ENCODE peak calls at places on chromosomes 3 and 15, in four cellular contexts. One of them, this sample, is unnamed.

GRCh38 chr3:104629038-104629437 is 737.7 kb upstream of the ALCAM start:
- DNase-seq in K562: no peak
- DNase-seq in HL-60: no peak
- DNase-seq in GM12878: no peak
- DNase-seq in this sample: no peak

GRCh38 chr3:58565621-58566397 is 11.4 kb downstream of the FAM107A start:
- DNase-seq in HL-60: no peak
- DNase-seq in K562: no peak
- DNase-seq in GM12878: no peak
- DNase-seq in this sample: no peak

GRCh38 chr3:195372220-195372619 is 70.6 kb downstream of the ACAP2 start:
- DNase-seq in GM12878: no peak
- DNase-seq in HL-60: no peak
- DNase-seq in K562: no peak
- DNase-seq in this sample: no peak

GRCh38 chr3:76438971-76439370 is 600.9 kb upstream of the ROBO2 start:
- DNase-seq in GM12878: no peak
- DNase-seq in K562: no peak
- DNase-seq in HL-60: no peak
- DNase-seq in this sample: no peak

GRCh38 chr3:18556001-18556408 is 130.9 kb upstream of the SATB1 start:
- DNase-seq in K562: no peak
- DNase-seq in HL-60: no peak
- DNase-seq in GM12878: no peak
- DNase-seq in this sample: no peak

GRCh38 chr3:99921986-99922385 is 104.3 kb downstream of the CMSS1 start:
- DNase-seq in HL-60: no peak
- DNase-seq in GM12878: no peak
- DNase-seq in K562: no peak
- DNase-seq in this sample: no peak

GRCh38 chr3:60384352-60384751 is 866.9 kb downstream of the FHIT start:
- DNase-seq in HL-60: no peak
- DNase-seq in GM12878: no peak
- DNase-seq in K562: no peak
- DNase-seq in this sample: no peak

GRCh38 chr3:192445768-192446644 is 281.3 kb downstream of the FGF12 start:
- DNase-seq in HL-60: no peak
- DNase-seq in K562: no peak
- DNase-seq in GM12878: no peak
- DNase-seq in this sample: no peak

GRCh38 chr3:36312351-36312750 is 68.0 kb upstream of the STAC start:
- DNase-seq in HL-60: no peak
- DNase-seq in K562: no peak
- DNase-seq in GM12878: no peak
- DNase-seq in this sample: no peak

GRCh38 chr15:45448066-45448510 is 69.7 kb upstream of the GATM start:
- DNase-seq in GM12878: no peak
- DNase-seq in HL-60: peak
- DNase-seq in K562: no peak
- DNase-seq in this sample: no peak

GRCh38 chr3:194064380-194065118 is 71.4 kb upstream of the HES1 start:
- DNase-seq in K562: no peak
- DNase-seq in GM12878: no peak
- DNase-seq in HL-60: no peak
- DNase-seq in this sample: no peak

GRCh38 chr3:10524799-10525301 is 19.5 kb upstream of the ATP2B2 start:
- DNase-seq in K562: no peak
- DNase-seq in GM12878: no peak
- DNase-seq in HL-60: no peak
- DNase-seq in this sample: no peak

GRCh38 chr3:10522646-10523303 is 17.4 kb upstream of the ATP2B2 start:
- DNase-seq in K562: no peak
- DNase-seq in HL-60: no peak
- DNase-seq in GM12878: no peak
- DNase-seq in this sample: no peak

GRCh38 chr3:10526366-10526765 is 21.0 kb upstream of the ATP2B2 start:
- DNase-seq in HL-60: no peak
- DNase-seq in K562: no peak
- DNase-seq in GM12878: no peak
- DNase-seq in this sample: no peak

GRCh38 chr3:10521772-10522441 is 16.5 kb upstream of the ATP2B2 start:
- DNase-seq in K562: no peak
- DNase-seq in HL-60: no peak
- DNase-seq in GM12878: no peak
- DNase-seq in this sample: no peak

GRCh38 chr3:10524270-10524669 is 18.9 kb upstream of the ATP2B2 start:
- DNase-seq in GM12878: no peak
- DNase-seq in K562: no peak
- DNase-seq in HL-60: no peak
- DNase-seq in this sample: no peak
- TF ChIP-seq SPI1 in GM12878: no peak
- TF ChIP-seq SPI1 in K562: peak
- TF ChIP-seq SPI1 in HL-60: peak
- TF ChIP-seq SPI1 in this sample: no peak

GRCh38 chr3:23203651-23204111 is 554 bp downstream of the UBE2E2 start:
- DNase-seq in GM12878: no peak
- DNase-seq in K562: no peak
- DNase-seq in HL-60: peak
- DNase-seq in this sample: no peak

GRCh38 chr3:23199649-23200048 is 3.5 kb upstream of the UBE2E2 start:
- DNase-seq in K562: no peak
- DNase-seq in HL-60: no peak
- DNase-seq in GM12878: no peak
- DNase-seq in this sample: no peak

GRCh38 chr3:23202921-23203650 is at the start of gene UBE2E2:
- DNase-seq in K562: peak
- DNase-seq in GM12878: no peak
- DNase-seq in HL-60: peak
- DNase-seq in this sample: peak

GRCh38 chr3:23201154-23201838 is 1.8 kb upstream of the UBE2E2 start:
- DNase-seq in K562: no peak
- DNase-seq in HL-60: no peak
- DNase-seq in GM12878: no peak
- DNase-seq in this sample: no peak

DNA sequence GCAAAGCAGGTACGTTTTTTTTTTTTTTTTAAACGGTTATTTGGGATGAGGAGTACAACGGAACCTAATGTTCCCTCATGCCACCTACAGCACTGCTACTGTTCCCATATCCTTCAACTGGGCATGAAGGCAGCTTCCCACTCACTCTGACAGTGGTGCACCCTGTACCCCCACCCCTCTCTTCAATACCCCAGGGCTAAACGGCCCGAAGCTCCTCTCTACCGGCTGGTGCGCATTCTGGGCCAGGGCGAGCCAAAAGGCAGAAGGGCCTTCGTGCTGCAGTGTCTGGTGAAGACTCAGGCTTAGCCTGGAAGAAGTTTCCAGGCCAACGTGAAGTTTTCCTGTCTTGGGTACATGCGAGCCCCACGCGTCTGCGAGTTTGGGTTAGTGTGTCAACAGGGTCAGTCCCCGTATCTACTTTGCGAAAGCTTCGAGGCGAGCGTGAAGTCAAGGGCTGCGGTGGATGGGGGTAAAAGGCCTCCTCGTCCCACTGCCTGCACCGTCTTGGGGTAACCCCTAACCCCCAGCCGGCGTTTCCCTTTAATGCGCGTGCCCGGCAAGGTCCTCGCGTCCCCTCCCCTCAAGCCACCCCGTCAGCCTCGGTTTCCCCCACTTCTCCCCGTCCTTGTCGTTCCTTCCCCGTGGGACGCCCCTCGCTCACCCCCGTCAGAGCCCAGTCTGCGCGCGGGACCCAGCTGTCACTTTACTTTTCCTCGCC is 765 bp upstream of the UBE2E2 start:
- DNase-seq in HL-60: peak
- DNase-seq in K562: no peak
- DNase-seq in GM12878: no peak
- DNase-seq in this sample: no peak
- TF ChIP-seq SPI1 in HL-60: no peak
- TF ChIP-seq SPI1 in K562: no peak
- TF ChIP-seq SPI1 in GM12878: no peak
- TF ChIP-seq SPI1 in this sample: no peak

DNA sequence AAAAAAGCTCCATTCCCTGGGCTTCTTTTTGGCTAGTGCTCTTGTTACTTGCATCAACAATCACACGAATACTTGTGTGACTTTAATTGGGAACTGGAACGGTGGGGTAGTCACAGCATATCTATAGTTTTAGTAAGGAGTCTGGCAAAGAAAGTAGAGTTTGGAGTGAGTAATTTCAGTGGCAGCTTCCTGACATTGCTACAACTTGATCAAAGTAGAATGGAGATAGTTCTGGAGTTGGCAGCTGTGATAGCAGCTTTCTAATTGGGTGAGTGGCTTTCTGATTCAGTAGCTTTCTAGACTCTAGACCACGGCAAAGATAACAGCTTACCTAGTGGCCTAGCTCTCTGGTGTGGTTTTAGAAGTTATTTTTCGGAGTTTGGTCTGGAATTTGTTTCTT is 475.0 kb downstream of the TUSC7 start:
- DNase-seq in K562: no peak
- DNase-seq in HL-60: no peak
- DNase-seq in GM12878: no peak
- DNase-seq in this sample: no peak
- TF ChIP-seq SPI1 in K562: no peak
- TF ChIP-seq SPI1 in HL-60: no peak
- TF ChIP-seq SPI1 in GM12878: no peak
- TF ChIP-seq SPI1 in this sample: no peak

GRCh38 chr3:42498791-42499477 is 3.5 kb upstream of the VIPR1 start:
- DNase-seq in K562: no peak
- DNase-seq in HL-60: no peak
- DNase-seq in GM12878: no peak
- DNase-seq in this sample: no peak

GRCh38 chr3:42500909-42501308 is 1.5 kb upstream of the VIPR1 start:
- DNase-seq in K562: no peak
- DNase-seq in HL-60: no peak
- DNase-seq in GM12878: no peak
- DNase-seq in this sample: no peak

GRCh38 chr3:42499478-42499871 is 3.0 kb upstream of the VIPR1 start:
- DNase-seq in K562: no peak
- DNase-seq in GM12878: no peak
- DNase-seq in HL-60: no peak
- DNase-seq in this sample: no peak

GRCh38 chr3:42501321-42501680 is 1.1 kb upstream of the VIPR1 start:
- DNase-seq in GM12878: no peak
- DNase-seq in K562: no peak
- DNase-seq in HL-60: no peak
- DNase-seq in this sample: no peak

DNA sequence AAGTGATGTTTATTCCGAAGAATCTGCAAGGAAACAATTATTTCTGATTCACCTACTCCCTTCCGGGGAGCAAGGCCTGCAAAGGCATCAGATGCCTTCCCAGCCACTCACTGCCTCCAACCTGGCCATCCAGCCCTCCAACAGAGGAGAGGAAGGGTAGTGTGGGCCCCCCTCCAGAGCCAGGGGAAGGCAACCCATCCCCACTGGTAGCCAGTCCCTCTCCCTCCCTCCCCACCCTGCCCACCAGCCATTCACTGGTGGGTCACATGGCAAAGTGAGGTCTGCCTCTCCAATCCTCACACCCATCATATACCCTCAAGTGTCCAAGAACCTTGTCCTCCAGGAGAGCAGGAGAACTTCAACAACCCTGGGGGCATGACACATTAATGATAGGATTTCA is 2.4 kb upstream of the VIPR1 start:
- DNase-seq in GM12878: no peak
- DNase-seq in HL-60: no peak
- DNase-seq in K562: no peak
- DNase-seq in this sample: no peak
- TF ChIP-seq SPI1 in GM12878: no peak
- TF ChIP-seq SPI1 in HL-60: no peak
- TF ChIP-seq SPI1 in K562: no peak
- TF ChIP-seq SPI1 in this sample: no peak

GRCh38 chr3:45507820-45508317 is 86.7 kb upstream of the LIMD1 start:
- DNase-seq in K562: peak
- DNase-seq in HL-60: no peak
- DNase-seq in GM12878: no peak
- DNase-seq in this sample: no peak
- TF ChIP-seq SPI1 in K562: no peak
- TF ChIP-seq SPI1 in HL-60: no peak
- TF ChIP-seq SPI1 in GM12878: no peak
- TF ChIP-seq SPI1 in this sample: no peak

GRCh38 chr3:161166051-161166450 is 55.1 kb upstream of the NMD3 start:
- DNase-seq in K562: no peak
- DNase-seq in GM12878: no peak
- DNase-seq in HL-60: no peak
- DNase-seq in this sample: no peak

GRCh38 chr3:161161603-161162002 is 56.5 kb upstream of the B3GALNT1 start:
- DNase-seq in K562: no peak
- DNase-seq in HL-60: no peak
- DNase-seq in GM12878: no peak
- DNase-seq in this sample: no peak

DNA sequence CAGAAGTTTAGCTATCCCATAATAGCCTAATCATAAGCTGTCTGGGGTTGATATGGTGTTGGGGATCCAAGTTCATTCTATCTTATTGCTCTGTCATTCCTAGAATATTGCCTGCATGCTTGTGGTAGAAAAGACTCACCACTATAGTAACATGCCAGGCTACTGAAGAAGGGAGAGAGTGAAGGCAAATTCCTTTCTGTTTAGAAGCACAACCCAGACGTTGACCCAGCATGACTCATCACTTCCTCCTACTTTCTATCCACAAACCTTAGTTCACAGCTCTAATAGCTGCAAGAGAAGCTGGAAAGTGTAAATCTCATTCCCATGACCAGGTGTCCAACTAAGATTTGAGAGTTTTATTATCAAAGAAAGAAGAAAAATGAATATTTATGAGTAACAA is 57.8 kb upstream of the NMD3 start:
- DNase-seq in GM12878: no peak
- DNase-seq in K562: no peak
- DNase-seq in HL-60: peak
- DNase-seq in this sample: no peak
- TF ChIP-seq SPI1 in GM12878: no peak
- TF ChIP-seq SPI1 in K562: no peak
- TF ChIP-seq SPI1 in HL-60: peak
- TF ChIP-seq SPI1 in this sample: no peak

DNA sequence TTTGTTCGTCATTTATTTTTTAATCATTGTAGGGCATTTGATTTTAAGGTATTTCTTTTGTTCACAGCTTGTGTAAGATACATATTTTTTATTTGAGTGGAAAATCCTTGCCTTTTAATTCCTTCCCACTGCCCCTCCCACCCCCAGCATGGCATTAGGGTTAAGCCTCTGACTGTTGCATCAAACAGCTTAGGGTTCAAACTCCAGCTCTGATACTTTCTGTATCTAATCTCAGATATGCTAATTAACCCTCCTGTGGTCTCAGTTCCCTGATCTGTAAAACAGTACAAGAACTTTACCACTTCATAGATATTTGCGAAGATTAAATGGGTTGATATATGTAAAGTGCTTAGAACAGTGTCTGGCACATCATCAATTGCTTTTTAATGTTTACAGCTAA is 3.4 kb downstream of the TBC1D21 start:
- DNase-seq in HL-60: no peak
- DNase-seq in GM12878: no peak
- DNase-seq in K562: no peak
- DNase-seq in this sample: no peak
- TF ChIP-seq SPI1 in HL-60: no peak
- TF ChIP-seq SPI1 in GM12878: no peak
- TF ChIP-seq SPI1 in K562: no peak
- TF ChIP-seq SPI1 in this sample: no peak

This sample was measured in GM12891.